ENCODE peak calls at places on chromosome 13, in eight cellular contexts. One of them, this sample, is unnamed.
A peak's percentile ranks its signal among the peaks of the same experiment; 100 is the strongest.

GRCh38 chr13:110644892-110645521 is 29.7 kb downstream of the NAXD start:
- DNase-seq in iPS-NIHi11: peak; percentile 91
- DNase-seq in NCI-H226: no peak
- DNase-seq in cortex of kidney: no peak
- DNase-seq in activated naive CD8-positive, alpha-beta T cell treated with anti-CD3 and anti-CD28 coated beads, Interleukin-2, amount 50 U/mL, for 24 hours: peak; percentile 41
- DNase-seq in IMR-90: peak; percentile 55
- DNase-seq in AG04449: peak; percentile 10
- DNase-seq in WTC11: peak; percentile 89
- DNase-seq in this sample: peak; percentile 87

GRCh38 chr13:50894504-50894903 is 15.1 kb upstream of the RNASEH2B start:
- DNase-seq in iPS-NIHi11: no peak
- DNase-seq in NCI-H226: no peak
- DNase-seq in cortex of kidney: no peak
- DNase-seq in activated naive CD8-positive, alpha-beta T cell treated with anti-CD3 and anti-CD28 coated beads, Interleukin-2, amount 50 U/mL, for 24 hours: no peak
- DNase-seq in IMR-90: no peak
- DNase-seq in AG04449: no peak
- DNase-seq in WTC11: no peak
- DNase-seq in this sample: no peak

GRCh38 chr13:29182216-29182615 is 362.1 kb downstream of the MTUS2 start:
- DNase-seq in iPS-NIHi11: no peak
- DNase-seq in NCI-H226: peak; percentile 46
- DNase-seq in cortex of kidney: no peak
- DNase-seq in activated naive CD8-positive, alpha-beta T cell treated with anti-CD3 and anti-CD28 coated beads, Interleukin-2, amount 50 U/mL, for 24 hours: no peak
- DNase-seq in IMR-90: no peak
- DNase-seq in AG04449: no peak
- DNase-seq in WTC11: no peak
- DNase-seq in this sample: no peak

GRCh38 chr13:110627351-110627750 is 12.0 kb downstream of the NAXD start:
- DNase-seq in iPS-NIHi11: no peak
- DNase-seq in NCI-H226: no peak
- DNase-seq in cortex of kidney: no peak
- DNase-seq in activated naive CD8-positive, alpha-beta T cell treated with anti-CD3 and anti-CD28 coated beads, Interleukin-2, amount 50 U/mL, for 24 hours: no peak
- DNase-seq in IMR-90: no peak
- DNase-seq in AG04449: no peak
- DNase-seq in WTC11: no peak
- DNase-seq in this sample: no peak

GRCh38 chr13:28719656-28720055 is 886 bp upstream of the SLC46A3 start:
- DNase-seq in iPS-NIHi11: no peak
- DNase-seq in NCI-H226: no peak
- DNase-seq in cortex of kidney: no peak
- DNase-seq in activated naive CD8-positive, alpha-beta T cell treated with anti-CD3 and anti-CD28 coated beads, Interleukin-2, amount 50 U/mL, for 24 hours: no peak
- DNase-seq in IMR-90: peak; percentile 54
- DNase-seq in AG04449: peak; percentile 69
- DNase-seq in WTC11: no peak
- DNase-seq in this sample: no peak

GRCh38 chr13:79631260-79631659 is 150.3 kb downstream of the NDFIP2 start:
- DNase-seq in iPS-NIHi11: peak; percentile 7
- DNase-seq in NCI-H226: peak; percentile 94
- DNase-seq in cortex of kidney: no peak
- DNase-seq in activated naive CD8-positive, alpha-beta T cell treated with anti-CD3 and anti-CD28 coated beads, Interleukin-2, amount 50 U/mL, for 24 hours: no peak
- DNase-seq in IMR-90: peak; percentile 49
- DNase-seq in AG04449: peak; percentile 23
- DNase-seq in WTC11: no peak
- DNase-seq in this sample: no peak

GRCh38 chr13:111515648-111516047 is 195.2 kb downstream of the TEX29 start:
- DNase-seq in iPS-NIHi11: no peak
- DNase-seq in NCI-H226: no peak
- DNase-seq in cortex of kidney: no peak
- DNase-seq in activated naive CD8-positive, alpha-beta T cell treated with anti-CD3 and anti-CD28 coated beads, Interleukin-2, amount 50 U/mL, for 24 hours: no peak
- DNase-seq in IMR-90: no peak
- DNase-seq in AG04449: no peak
- DNase-seq in WTC11: no peak
- DNase-seq in this sample: peak; percentile 71

GRCh38 chr13:24043590-24044350 is 116.8 kb upstream of the SPATA13 start:
- DNase-seq in iPS-NIHi11: no peak
- DNase-seq in NCI-H226: no peak
- DNase-seq in cortex of kidney: no peak
- DNase-seq in activated naive CD8-positive, alpha-beta T cell treated with anti-CD3 and anti-CD28 coated beads, Interleukin-2, amount 50 U/mL, for 24 hours: no peak
- DNase-seq in IMR-90: no peak
- DNase-seq in AG04449: no peak
- DNase-seq in WTC11: no peak
- DNase-seq in this sample: no peak

GRCh38 chr13:112952759-112953541 is 16.1 kb upstream of the MCF2L start:
- DNase-seq in iPS-NIHi11: no peak
- DNase-seq in NCI-H226: no peak
- DNase-seq in cortex of kidney: no peak
- DNase-seq in activated naive CD8-positive, alpha-beta T cell treated with anti-CD3 and anti-CD28 coated beads, Interleukin-2, amount 50 U/mL, for 24 hours: no peak
- DNase-seq in IMR-90: no peak
- DNase-seq in AG04449: no peak
- DNase-seq in WTC11: no peak
- DNase-seq in this sample: no peak

GRCh38 chr13:52850396-52851152 is 2.1 kb upstream of the PCDH8 start:
- DNase-seq in iPS-NIHi11: peak; percentile 85
- DNase-seq in NCI-H226: no peak
- DNase-seq in cortex of kidney: no peak
- DNase-seq in activated naive CD8-positive, alpha-beta T cell treated with anti-CD3 and anti-CD28 coated beads, Interleukin-2, amount 50 U/mL, for 24 hours: peak; percentile 59
- DNase-seq in IMR-90: peak; percentile 7
- DNase-seq in AG04449: no peak
- DNase-seq in WTC11: peak; percentile 94
- DNase-seq in this sample: no peak